ENCODE peak calls at places on chromosomes 3 and 15, in six cellular contexts. Y is heart right ventricle, N is psoas muscle, D is foreskin keratinocyte, M is lung, U is tibial nerve. P is an unnamed sample.

GRCh38 chr3:15241341-15241740 is 35.3 kb downstream of the CAPN7 start:
- DNase-seq in Y (no peak), U (no peak), D (no peak), N (peak; percentile 45), M (no peak), P (no peak)

GRCh38 chr15:92879949-92880725 is 20.0 kb upstream of the CHD2 start:
- DNase-seq in D (no peak), Y (no peak), N (no peak), U (no peak), M (no peak), P (no peak)

GRCh38 chr3:48989796-48990635 is at the start of gene P4HTM:
- DNase-seq in Y (peak; percentile 88), D (peak; percentile 42), U (peak; percentile 81), M (peak; percentile 80), N (peak; percentile 91), P (no peak)

GRCh38 chr15:52796742-52797515 is 6.8 kb upstream of the ONECUT1 start:
- DNase-seq in U (no peak), Y (no peak), N (no peak), M (no peak), D (no peak), P (no peak)

GRCh38 chr3:70808881-70809280 is 496.4 kb upstream of the MDFIC2 start:
- DNase-seq in D (no peak), N (no peak), Y (no peak), U (no peak), M (no peak), P (no peak)

GRCh38 chr3:9903238-9903624 is 583 bp downstream of the IL17RE start:
- DNase-seq in N (no peak), Y (peak; percentile 45), D (no peak), M (no peak), U (no peak), P (no peak)

GRCh38 chr3:158845748-158846350 is 44.0 kb downstream of the MFSD1 start:
- DNase-seq in M (no peak), D (no peak), U (peak; percentile 18), Y (peak; percentile 13), N (no peak), P (no peak)

GRCh38 chr3:134029734-134030381 is at the start of gene SLCO2A1:
- DNase-seq in U (no peak), M (no peak), Y (peak; percentile 32), N (peak; percentile 21), D (no peak), P (no peak)

GRCh38 chr3:114178770-114179368 is at the start of gene DRD3:
- DNase-seq in D (no peak), M (no peak), N (no peak), Y (peak; percentile 11), U (no peak), P (no peak)

GRCh38 chr3:177673105-177673804 is 476.0 kb upstream of the TBL1XR1 start:
- DNase-seq in N (no peak), U (peak; percentile 13), D (peak; percentile 36), Y (peak; percentile 9), M (no peak), P (peak; percentile 12)

GRCh38 chr3:42649783-42650182 is 3.7 kb upstream of the ZBTB47 start:
- DNase-seq in U (no peak), Y (no peak), N (no peak), M (no peak), D (no peak), P (no peak)

GRCh38 chr3:104168386-104168785 is 1198.3 kb upstream of the ALCAM start:
- DNase-seq in U (no peak), N (no peak), M (no peak), Y (no peak), D (no peak), P (no peak)

GRCh38 chr15:27873039-27873438 is 226.1 kb downstream of the OCA2 start:
- DNase-seq in Y (no peak), M (no peak), N (no peak), U (no peak), D (no peak), P (no peak)

GRCh38 chr3:53457068-53457467 is 37.3 kb upstream of the CACNA1D start:
- DNase-seq in M (no peak), D (no peak), U (no peak), N (no peak), Y (no peak), P (no peak)

GRCh38 chr15:55627730-55628368 is 39.7 kb upstream of the PYGO1 start:
- DNase-seq in U (no peak), M (peak; percentile 53), Y (no peak), D (peak; percentile 91), N (peak; percentile 22), P (peak; percentile 92)

GRCh38 chr3:55885721-55886120 is 398.6 kb upstream of the WNT5A start:
- DNase-seq in M (no peak), U (no peak), N (no peak), Y (no peak), D (peak; percentile 69), P (peak; percentile 70)

GRCh38 chr3:109853077-109853732 is 515.9 kb upstream of the DPPA4 start:
- DNase-seq in D (no peak), U (no peak), M (no peak), Y (no peak), N (no peak), P (no peak)

GRCh38 chr15:51097553-51098330 is 3.0 kb upstream of the TNFAIP8L3 start:
- DNase-seq in M (no peak), N (no peak), U (no peak), D (no peak), Y (no peak), P (no peak)

GRCh38 chr3:149494759-149495580 is 20.5 kb downstream of the TM4SF4 start:
- DNase-seq in D (peak; percentile 63), U (no peak), Y (no peak), N (no peak), M (no peak), P (peak; percentile 61)

GRCh38 chr3:197793246-197793645 is 2.2 kb downstream of the LRCH3 start:
- DNase-seq in Y (no peak), M (no peak), U (no peak), D (peak; percentile 61), N (no peak), P (peak; percentile 43)

GRCh38 chr3:174907027-174907426 is 47.9 kb downstream of the NAALADL2 start:
- DNase-seq in M (no peak), N (no peak), Y (no peak), U (no peak), D (no peak), P (no peak)

GRCh38 chr3:96966181-96966929 is 152.0 kb downstream of the EPHA6 start:
- DNase-seq in Y (no peak), D (no peak), U (no peak), N (no peak), M (no peak), P (no peak)

GRCh38 chr15:80942746-80943565 is 46.7 kb downstream of the MESD start:
- DNase-seq in D (no peak), M (no peak), U (no peak), Y (peak; percentile 51), N (peak; percentile 47), P (no peak)

GRCh38 chr3:9779721-9780450 is 10.1 kb upstream of the CAMK1 start:
- DNase-seq in M (peak; percentile 39), D (no peak), Y (no peak), N (no peak), U (no peak), P (no peak)

GRCh38 chr3:72329354-72329753 is 518.9 kb downstream of the SHQ1 start:
- DNase-seq in U (no peak), Y (peak; percentile 47), N (no peak), M (no peak), D (no peak), P (no peak)

GRCh38 chr15:73928971-73929627 is 2.8 kb downstream of the LOXL1 start:
- DNase-seq in Y (no peak), M (no peak), N (no peak), D (no peak), U (no peak), P (no peak)

GRCh38 chr3:40524222-40524570 is 564 bp upstream of the ZNF621 start:
- DNase-seq in D (no peak), Y (no peak), N (no peak), U (no peak), M (no peak), P (no peak)

DNA sequence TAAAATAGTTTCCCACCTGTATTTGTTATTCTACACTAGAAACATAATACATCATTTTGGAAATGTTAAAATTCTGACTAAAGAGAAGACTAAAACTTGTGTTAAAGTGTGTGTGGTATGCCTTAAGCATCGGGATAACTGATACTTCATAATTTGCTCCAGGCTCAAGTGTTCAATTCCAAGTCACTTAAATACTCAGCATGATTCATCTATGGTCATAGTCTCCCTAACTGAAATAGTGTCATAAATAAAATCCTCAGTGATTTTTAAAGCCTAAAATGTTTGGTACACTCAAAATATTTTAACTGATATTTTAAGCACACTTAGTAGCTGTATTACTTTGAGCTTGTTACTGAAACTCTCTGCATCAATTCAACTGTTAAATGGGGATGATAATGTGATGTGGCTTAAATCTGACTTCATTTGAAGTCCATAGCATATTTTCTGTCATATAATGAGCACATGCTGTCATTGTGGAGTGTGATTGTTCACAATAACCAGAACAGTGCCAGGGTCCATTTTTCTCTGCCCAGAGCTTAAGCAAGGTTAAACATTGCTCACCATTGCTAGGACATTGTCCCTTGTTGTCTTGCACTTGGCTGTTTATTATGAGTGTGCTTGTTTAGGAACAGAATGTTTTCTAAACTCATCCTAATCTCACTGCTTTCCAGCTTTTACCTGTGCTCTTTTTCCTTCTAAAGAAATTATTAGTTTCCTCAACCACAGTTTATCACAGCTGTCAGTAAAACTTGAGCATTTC is 122.2 kb downstream of the KLHL25 start:
- DNase-seq in U (no peak), N (no peak), M (no peak), Y (no peak), D (no peak), P (no peak)
- H3K27ac ChIP-seq in U (peak overlapping the region; percentile 21), N (peak overlapping the region; percentile 46), M (no peak overlapping the region), Y (peak overlapping the region; percentile 19), D (no peak overlapping the region), P (no peak overlapping the region)

GRCh38 chr3:129794319-129795201 is 99.0 kb downstream of the TMCC1 start:
- DNase-seq in N (no peak), U (no peak), D (peak; percentile 99), Y (peak; percentile 6), M (peak; percentile 87), P (peak; percentile 95)
- H3K27ac ChIP-seq in N (no peak overlapping the region), U (no peak overlapping the region), D (peak overlapping the region; percentile 85), Y (peak overlapping the region; percentile 23), M (peak overlapping the region; percentile 94), P (peak overlapping the region; percentile 100)

GRCh38 chr3:168839692-168840091 is 744.0 kb upstream of the GOLIM4 start:
- DNase-seq in U (no peak), N (no peak), D (no peak), Y (no peak), M (no peak), P (no peak)
- H3K27ac ChIP-seq in U (no peak overlapping the region), N (no peak overlapping the region), D (no peak overlapping the region), Y (no peak overlapping the region), M (no peak overlapping the region), P (no peak overlapping the region)

GRCh38 chr15:83733206-83733605 is 79.3 kb downstream of the ADAMTSL3 start:
- DNase-seq in D (peak; percentile 89), N (no peak), U (no peak), Y (no peak), M (no peak), P (peak; percentile 95)

GRCh38 chr15:83734487-83734886 is 80.6 kb downstream of the ADAMTSL3 start:
- DNase-seq in Y (no peak), U (no peak), N (no peak), D (peak; percentile 49), M (no peak), P (peak; percentile 79)

GRCh38 chr15:83732196-83732595 is 78.3 kb downstream of the ADAMTSL3 start:
- DNase-seq in N (no peak), D (no peak), U (no peak), M (no peak), Y (no peak), P (no peak)

GRCh38 chr15:83732770-83733169 is 78.8 kb downstream of the ADAMTSL3 start:
- DNase-seq in N (no peak), M (no peak), U (no peak), D (no peak), Y (no peak), P (no peak)

GRCh38 chr15:83733691-83734090 is 79.8 kb downstream of the ADAMTSL3 start:
- DNase-seq in Y (no peak), N (no peak), D (no peak), U (no peak), M (no peak), P (no peak)
- H3K27ac ChIP-seq in Y (no peak overlapping the region), N (no peak overlapping the region), D (no peak overlapping the region), U (no peak overlapping the region), M (no peak overlapping the region), P (peak overlapping the region; percentile 92)

P was measured in epithelial cell of prostate.